ENCODE peak calls at places on chromosomes 11 and 22, in ten cellular contexts. V is T follicular helper cell; Q is C1 segment of cervical spinal cord; M is osteocyte; L is NCI-H345; G is fibroblast of lung; K is stimulated activated CD4-positive, alpha-beta T cell treated with anti-CD3 and anti-CD28 coated beads, Interleukin-1b, Interleukin-23, amount 100 ng/mL, for 24 hours; I is AG08396; S is stimulated activated naive B cell treated with anti-CD40 and anti-IgM and Interleukin-4, amounts not matched to agents 10 μg/mL and 1 μg/mL and 100 μg/mL, for 72 hours; A is HS-5. J is an unnamed sample.

GRCh38 chr11:97862021-97862420 is 1158.7 kb upstream of the CNTN5 start:
- DNase-seq in V (no peak), Q (no peak), M (no peak), L (no peak), G (no peak), K (no peak), I (no peak), S (no peak), A (no peak), J (no peak)

GRCh38 chr22:48382197-48382596 is 1445.5 kb downstream of the BRD1 start:
- DNase-seq in V (no peak), Q (no peak), M (peak), L (no peak), G (no peak), K (no peak), I (no peak), S (no peak), A (no peak), J (no peak)

GRCh38 chr11:120717042-120717441 is 205.5 kb downstream of the GRIK4 start:
- DNase-seq in V (no peak), Q (no peak), M (no peak), L (no peak), G (no peak), K (no peak), I (no peak), S (no peak), A (no peak), J (no peak)

GRCh38 chr22:36546932-36547331 is 18.0 kb upstream of the EIF3D start:
- DNase-seq in V (no peak), Q (no peak), M (no peak), L (no peak), G (peak), K (no peak), I (peak), S (no peak), A (peak), J (peak)

GRCh38 chr11:12764187-12764914 is 90.1 kb downstream of the TEAD1 start:
- DNase-seq in V (no peak), Q (no peak), M (no peak), L (peak), G (no peak), K (no peak), I (no peak), S (no peak), A (no peak), J (no peak)

GRCh38 chr11:119237515-119237914 is 31.4 kb downstream of the CBL start:
- DNase-seq in V (no peak), Q (no peak), M (no peak), L (no peak), G (no peak), K (no peak), I (no peak), S (no peak), A (no peak), J (no peak)

GRCh38 chr22:25898707-25899365 is 156.8 kb downstream of the MYO18B start:
- DNase-seq in V (no peak), Q (no peak), M (peak), L (no peak), G (no peak), K (no peak), I (no peak), S (no peak), A (no peak), J (no peak)

GRCh38 chr11:73215191-73216134 is 2.6 kb upstream of the P2RY2 start:
- DNase-seq in V (no peak), Q (no peak), M (no peak), L (no peak), G (no peak), K (no peak), I (no peak), S (no peak), A (no peak), J (no peak)

GRCh38 chr11:70046089-70046488 is 32.0 kb upstream of the ANO1 start:
- DNase-seq in V (no peak), Q (no peak), M (no peak), L (no peak), G (no peak), K (no peak), I (no peak), S (no peak), A (no peak), J (no peak)

GRCh38 chr11:124674571-124674970 is 867 bp downstream of the SPA17 start:
- DNase-seq in V (no peak), Q (no peak), M (no peak), L (no peak), G (no peak), K (no peak), I (no peak), S (no peak), A (no peak), J (no peak)

GRCh38 chr22:36155702-36156101 is 4.9 kb downstream of the APOL3 start:
- DNase-seq in V (no peak), Q (peak), M (no peak), L (no peak), G (peak), K (no peak), I (peak), S (no peak), A (no peak), J (no peak)

GRCh38 chr22:47189056-47189916 is 426.8 kb downstream of the TBC1D22A start:
- DNase-seq in V (no peak), Q (no peak), M (peak), L (no peak), G (no peak), K (no peak), I (no peak), S (no peak), A (no peak), J (no peak)

GRCh38 chr11:73135346-73136284 is 6.5 kb downstream of the FCHSD2 start:
- DNase-seq in V (no peak), Q (no peak), M (peak), L (no peak), G (no peak), K (no peak), I (no peak), S (no peak), A (no peak), J (no peak)

GRCh38 chr22:44182591-44183588 is 2.2 kb downstream of the PARVG start:
- DNase-seq in V (no peak), Q (peak), M (no peak), L (no peak), G (no peak), K (peak), I (no peak), S (peak), A (no peak), J (no peak)

GRCh38 chr11:2816517-2816916 is 69.1 kb downstream of the CDKN1C start:
- DNase-seq in V (no peak), Q (no peak), M (no peak), L (no peak), G (no peak), K (no peak), I (no peak), S (no peak), A (no peak), J (no peak)

GRCh38 chr11:65452806-65453490 is 30.4 kb downstream of the NEAT1 start:
- DNase-seq in V (no peak), Q (no peak), M (no peak), L (peak), G (peak), K (no peak), I (peak), S (no peak), A (peak), J (peak)

GRCh38 chr11:74464746-74465145 is 2.6 kb downstream of the KCNE3 start:
- DNase-seq in V (no peak), Q (no peak), M (no peak), L (no peak), G (no peak), K (no peak), I (no peak), S (no peak), A (no peak), J (no peak)

GRCh38 chr11:20374746-20375305 is 11.3 kb downstream of the HTATIP2 start:
- DNase-seq in V (no peak), Q (no peak), M (no peak), L (no peak), G (no peak), K (no peak), I (no peak), S (no peak), A (no peak), J (no peak)

GRCh38 chr11:68808787-68809186 is 32.9 kb downstream of the CPT1A start:
- DNase-seq in V (no peak), Q (no peak), M (no peak), L (no peak), G (no peak), K (no peak), I (no peak), S (no peak), A (no peak), J (no peak)

GRCh38 chr11:124493256-124493655 is 47.8 kb upstream of the OR8B8 start:
- DNase-seq in V (no peak), Q (no peak), M (no peak), L (no peak), G (no peak), K (no peak), I (no peak), S (no peak), A (no peak), J (no peak)

GRCh38 chr22:21101877-21102638 is 56.3 kb downstream of the LRRC74B start:
- DNase-seq in V (no peak), Q (no peak), M (no peak), L (no peak), G (peak), K (no peak), I (no peak), S (no peak), A (no peak), J (no peak)

GRCh38 chr11:87425391-87425790 is 387.7 kb downstream of the TMEM135 start:
- DNase-seq in V (no peak), Q (no peak), M (no peak), L (no peak), G (no peak), K (no peak), I (no peak), S (no peak), A (peak), J (no peak)

GRCh38 chr11:112223125-112223524 is 3.1 kb upstream of the PTS start:
- DNase-seq in V (no peak), Q (no peak), M (no peak), L (no peak), G (no peak), K (no peak), I (no peak), S (no peak), A (no peak), J (no peak)

GRCh38 chr22:37571258-37571991 is 8.5 kb downstream of the LGALS2 start:
- DNase-seq in V (no peak), Q (no peak), M (no peak), L (no peak), G (no peak), K (no peak), I (no peak), S (no peak), A (no peak), J (peak)

GRCh38 chr11:995752-996420 is 40.6 kb downstream of the MUC6 start:
- DNase-seq in V (no peak), Q (no peak), M (no peak), L (no peak), G (peak), K (no peak), I (no peak), S (peak), A (no peak), J (no peak)

GRCh38 chr11:44753965-44754645 is 27.3 kb downstream of the TSPAN18 start:
- DNase-seq in V (no peak), Q (no peak), M (no peak), L (no peak), G (no peak), K (no peak), I (no peak), S (no peak), A (no peak), J (no peak)

GRCh38 chr11:57980201-57980600 is 43.5 kb upstream of the OR9Q1 start:
- DNase-seq in V (no peak), Q (no peak), M (no peak), L (no peak), G (no peak), K (no peak), I (no peak), S (no peak), A (no peak), J (no peak)

GRCh38 chr22:30955153-30955552 is 13.4 kb downstream of the MORC2 start:
- DNase-seq in V (no peak), Q (no peak), M (no peak), L (no peak), G (no peak), K (no peak), I (no peak), S (no peak), A (no peak), J (no peak)

GRCh38 chr11:1102221-1102971 is 27.7 kb downstream of the MUC2 start:
- DNase-seq in V (no peak), Q (no peak), M (no peak), L (no peak), G (no peak), K (no peak), I (no peak), S (no peak), A (no peak), J (no peak)

GRCh38 chr11:65225284-65226102 is 36.3 kb upstream of the POLA2 start:
- DNase-seq in V (peak), Q (no peak), M (no peak), L (peak), G (peak), K (peak), I (peak), S (no peak), A (no peak), J (peak)

GRCh38 chr11:35550374-35551036 is 25.1 kb upstream of the PAMR1 start:
- DNase-seq in V (no peak), Q (no peak), M (no peak), L (no peak), G (no peak), K (no peak), I (no peak), S (no peak), A (no peak), J (no peak)

GRCh38 chr11:104943561-104943960 is 24.8 kb downstream of the CASP4 start:
- DNase-seq in V (no peak), Q (no peak), M (no peak), L (no peak), G (no peak), K (no peak), I (no peak), S (no peak), A (no peak), J (no peak)

GRCh38 chr11:131928992-131929391 is 558.6 kb downstream of the NTM start:
- DNase-seq in V (no peak), Q (no peak), M (no peak), L (no peak), G (no peak), K (no peak), I (no peak), S (no peak), A (no peak), J (no peak)

GRCh38 chr11:69617220-69617619 is 23.7 kb upstream of the CCND1 start:
- DNase-seq in V (no peak), Q (no peak), M (no peak), L (no peak), G (no peak), K (no peak), I (no peak), S (no peak), A (no peak), J (no peak)

GRCh38 chr11:120520091-120520822 is 8.7 kb downstream of the GRIK4 start:
- DNase-seq in V (no peak), Q (no peak), M (no peak), L (no peak), G (no peak), K (no peak), I (no peak), S (no peak), A (no peak), J (no peak)

GRCh38 chr11:128884703-128885338 is 6.3 kb upstream of the KCNJ5 start:
- DNase-seq in V (peak), Q (peak), M (no peak), L (peak), G (peak), K (peak), I (peak), S (peak), A (no peak), J (no peak)